ENCODE peak calls at places on chromosomes 4 and X, in ten cellular contexts. H, L, N, M, K, V, U, Y, A and W are unnamed samples.
A peak's percentile ranks its signal among the peaks of the same experiment; 100 is the strongest.

GRCh38 chr4:32499176-32499575 is 1779.0 kb downstream of the PCDH7 start:
- DNase-seq in H (no peak), L (peak; percentile 5), N (no peak), M (peak; percentile 76), K (peak; percentile 36), V (no peak), U (no peak), Y (no peak), A (no peak), W (no peak)

GRCh38 chr4:86593726-86594558 is at the start of gene PTPN13:
- DNase-seq in H (peak; percentile 97), L (peak; percentile 92), N (peak; percentile 100), M (peak; percentile 99), K (peak; percentile 99), V (peak; percentile 96), U (peak; percentile 98), Y (peak; percentile 94), A (peak; percentile 96), W (peak; percentile 98)

GRCh38 chrX:41722816-41723215 is 1.2 kb upstream of the GPR82 start:
- DNase-seq in H (no peak), L (no peak), N (no peak), M (peak; percentile 33), K (peak; percentile 21), V (no peak), U (no peak), Y (no peak), A (no peak), W (no peak)

GRCh38 chr4:185128272-185129119 is 14.6 kb upstream of the SLC25A4 start:
- DNase-seq in H (no peak), L (no peak), N (peak; percentile 65), M (no peak), K (no peak), V (peak; percentile 68), U (no peak), Y (peak; percentile 61), A (no peak), W (peak; percentile 24)

GRCh38 chr4:155604718-155605601 is 61.7 kb upstream of the GUCY1A1 start:
- DNase-seq in H (no peak), L (peak; percentile 73), N (no peak), M (peak; percentile 91), K (peak; percentile 93), V (no peak), U (peak; percentile 31), Y (no peak), A (no peak), W (no peak)

GRCh38 chr4:159904906-159905305 is 802.0 kb downstream of the RAPGEF2 start:
- DNase-seq in H (no peak), L (no peak), N (no peak), M (no peak), K (no peak), V (no peak), U (no peak), Y (no peak), A (no peak), W (no peak)

GRCh38 chr4:143482753-143483362 is 30.6 kb upstream of the SMARCA5 start:
- DNase-seq in H (peak; percentile 28), L (peak; percentile 20), N (no peak), M (peak; percentile 68), K (peak; percentile 64), V (peak; percentile 27), U (no peak), Y (peak; percentile 40), A (no peak), W (peak; percentile 24)

GRCh38 chr4:41077628-41078027 is 136.7 kb downstream of the APBB2 start:
- DNase-seq in H (no peak), L (no peak), N (no peak), M (no peak), K (no peak), V (no peak), U (no peak), Y (no peak), A (no peak), W (no peak)

GRCh38 chr4:102163404-102164140 is 181.7 kb downstream of the SLC39A8 start:
- DNase-seq in H (no peak), L (no peak), N (no peak), M (no peak), K (no peak), V (no peak), U (no peak), Y (no peak), A (no peak), W (no peak)

GRCh38 chr4:139844057-139844456 is 178.4 kb downstream of the MGST2 start:
- DNase-seq in H (no peak), L (no peak), N (no peak), M (no peak), K (peak; percentile 62), V (no peak), U (no peak), Y (no peak), A (no peak), W (no peak)

GRCh38 chrX:154411981-154412340 is 622 bp downstream of the TAFAZZIN start:
- DNase-seq in H (no peak), L (no peak), N (peak; percentile 71), M (peak; percentile 48), K (peak; percentile 28), V (peak; percentile 78), U (peak; percentile 64), Y (peak; percentile 79), A (peak; percentile 42), W (peak; percentile 60)

GRCh38 chrX:2500681-2501151 is at the start of the genes DHRSX and ZBED1:
- DNase-seq in H (no peak), L (no peak), N (peak; percentile 34), M (no peak), K (peak; percentile 25), V (peak; percentile 91), U (no peak), Y (peak; percentile 93), A (no peak), W (peak; percentile 40)

GRCh38 chrX:153744210-153745066 is 19.6 kb upstream of the PLXNB3 start:
- DNase-seq in H (no peak), L (no peak), N (peak; percentile 52), M (no peak), K (no peak), V (no peak), U (no peak), Y (no peak), A (no peak), W (no peak)

GRCh38 chrX:133495464-133496391 is 80.4 kb upstream of the GPC4 start:
- DNase-seq in H (no peak), L (peak; percentile 31), N (no peak), M (peak; percentile 67), K (peak; percentile 87), V (no peak), U (no peak), Y (no peak), A (peak; percentile 40), W (peak; percentile 1)

DNA sequence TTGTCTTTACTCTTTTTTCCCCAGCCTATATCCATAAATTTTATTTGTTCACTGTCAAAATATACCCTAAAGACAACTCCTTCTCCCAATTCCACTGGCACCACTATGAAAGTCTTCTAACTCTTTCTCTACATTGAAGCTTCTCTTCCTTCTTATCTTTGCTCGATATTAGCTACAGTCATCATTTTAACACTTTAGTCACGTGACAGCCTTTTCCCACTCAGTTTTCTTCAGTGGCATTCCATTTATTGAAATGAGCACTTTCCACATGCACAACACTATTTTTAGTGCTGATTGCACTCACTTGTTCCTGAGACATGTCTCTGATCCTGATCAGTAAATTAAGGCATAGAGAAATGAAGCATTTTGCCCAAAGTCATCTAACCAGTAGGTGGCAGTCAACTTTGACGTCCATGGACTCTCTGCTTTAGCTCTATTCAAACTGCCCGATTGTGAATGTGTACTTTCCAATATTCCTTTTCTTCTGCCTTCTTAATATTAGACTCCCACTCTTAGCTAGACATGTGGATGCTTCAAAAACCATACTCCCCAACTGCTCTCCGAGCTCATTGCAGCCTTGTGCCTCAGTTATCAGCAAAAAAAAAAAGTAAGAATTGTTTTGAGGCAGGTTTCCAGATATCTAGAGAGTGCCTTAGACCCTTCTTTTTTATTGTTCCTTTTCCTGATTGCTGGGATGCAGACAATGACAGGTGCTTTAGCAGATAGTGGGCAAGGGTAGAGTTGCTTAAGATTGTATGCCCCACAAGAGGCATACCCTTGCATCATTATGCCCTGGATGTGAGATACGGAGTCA is 394.4 kb upstream of the ADGRL3 start:
- DNase-seq in H (no peak), L (no peak), N (no peak), M (peak; percentile 48), K (peak; percentile 0), V (peak; percentile 3), U (no peak), Y (peak; percentile 6), A (no peak), W (peak; percentile 3)
- TF ChIP-seq CTCF in H (peak; percentile 22), L (peak; percentile 59), N (peak; percentile 30), M (peak; percentile 74), K (peak; percentile 34), V (peak; percentile 33), U (peak; percentile 20), Y (peak; percentile 64), A (peak; percentile 49), W (no peak)

DNA sequence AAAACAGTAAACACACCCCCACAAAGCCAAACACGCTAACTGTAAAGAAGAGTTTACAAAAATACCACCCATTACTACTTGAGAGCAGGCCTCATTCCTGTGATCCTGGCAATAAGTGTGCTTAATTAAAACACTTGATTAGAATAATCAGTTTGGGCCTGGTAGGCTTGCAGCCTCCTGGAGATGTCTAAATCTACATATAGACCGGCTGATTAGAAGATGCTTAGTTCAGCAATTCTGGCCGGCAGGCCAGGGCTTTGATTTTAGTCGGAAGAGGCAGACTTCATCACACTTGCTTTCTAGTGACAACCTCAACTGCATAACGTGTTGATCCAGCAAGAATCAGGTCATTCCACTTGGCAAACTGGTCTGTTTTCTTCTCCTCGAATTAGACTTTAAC is 114.0 kb downstream of the DCTD start:
- DNase-seq in H (no peak), L (no peak), N (no peak), M (no peak), K (no peak), V (no peak), U (no peak), Y (no peak), A (no peak), W (no peak)
- TF ChIP-seq CTCF in H (no peak), L (no peak), N (no peak), M (no peak), K (no peak), V (no peak), U (no peak), Y (no peak), A (no peak), W (no peak)

GRCh38 chr4:10192331-10192730 is 75.7 kb upstream of the WDR1 start:
- DNase-seq in H (no peak), L (no peak), N (no peak), M (no peak), K (no peak), V (no peak), U (peak; percentile 14), Y (no peak), A (no peak), W (no peak)
- TF ChIP-seq CTCF in H (no peak), L (no peak), N (no peak), M (no peak), K (no peak), V (no peak), U (no peak), Y (peak; percentile 15), A (no peak), W (no peak)

GRCh38 chrX:131063613-131064012 is 5.5 kb downstream of the ARHGAP36 start:
- DNase-seq in H (no peak), L (no peak), N (no peak), M (no peak), K (no peak), V (no peak), U (no peak), Y (no peak), A (no peak), W (no peak)
- TF ChIP-seq CTCF in H (peak; percentile 41), L (no peak), N (no peak), M (no peak), K (no peak), V (peak; percentile 16), U (no peak), Y (peak; percentile 25), A (no peak), W (no peak)